ENCODE peak calls at places on chromosomes 7 and 10, in eight cellular contexts. One of them, this sample, is unnamed.

GRCh38 chr10:2222631-2223030 is 485.3 kb upstream of the ADARB2 start:
- DNase-seq in endodermal cell: no peak
- DNase-seq in esophagus squamous epithelium: no peak
- DNase-seq in ascending aorta: no peak
- DNase-seq in mammary epithelial cell: peak; percentile 31
- DNase-seq in astrocyte of the spinal cord: no peak
- DNase-seq in heart left ventricle: no peak
- DNase-seq in Panc1: no peak
- DNase-seq in this sample: peak; percentile 51

GRCh38 chr10:4512557-4513286 is 313.3 kb upstream of the AKR1E2 start:
- DNase-seq in esophagus squamous epithelium: no peak
- DNase-seq in ascending aorta: no peak
- DNase-seq in mammary epithelial cell: peak; percentile 70
- DNase-seq in heart left ventricle: peak; percentile 51
- DNase-seq in endodermal cell: no peak
- DNase-seq in astrocyte of the spinal cord: peak; percentile 73
- DNase-seq in Panc1: no peak
- DNase-seq in this sample: peak; percentile 84

GRCh38 chr10:132364594-132364970 is 32.4 kb upstream of the PWWP2B start:
- DNase-seq in heart left ventricle: no peak
- DNase-seq in astrocyte of the spinal cord: no peak
- DNase-seq in mammary epithelial cell: no peak
- DNase-seq in endodermal cell: no peak
- DNase-seq in Panc1: no peak
- DNase-seq in esophagus squamous epithelium: no peak
- DNase-seq in ascending aorta: no peak
- DNase-seq in this sample: peak; percentile 39

GRCh38 chr7:44194069-44194468 is 4.8 kb upstream of the GCK start:
- DNase-seq in esophagus squamous epithelium: no peak
- DNase-seq in astrocyte of the spinal cord: no peak
- DNase-seq in ascending aorta: no peak
- DNase-seq in mammary epithelial cell: peak; percentile 44
- DNase-seq in endodermal cell: no peak
- DNase-seq in Panc1: no peak
- DNase-seq in heart left ventricle: no peak
- DNase-seq in this sample: peak; percentile 46

GRCh38 chr7:171364-171904 is 20.9 kb upstream of the FAM20C start:
- DNase-seq in astrocyte of the spinal cord: no peak
- DNase-seq in mammary epithelial cell: no peak
- DNase-seq in ascending aorta: no peak
- DNase-seq in heart left ventricle: no peak
- DNase-seq in endodermal cell: no peak
- DNase-seq in Panc1: no peak
- DNase-seq in esophagus squamous epithelium: no peak
- DNase-seq in this sample: no peak

GRCh38 chr10:89341136-89341535 is 13.3 kb downstream of the IFIT3 start:
- DNase-seq in ascending aorta: no peak
- DNase-seq in mammary epithelial cell: no peak
- DNase-seq in endodermal cell: no peak
- DNase-seq in esophagus squamous epithelium: no peak
- DNase-seq in astrocyte of the spinal cord: no peak
- DNase-seq in heart left ventricle: no peak
- DNase-seq in Panc1: no peak
- DNase-seq in this sample: no peak

GRCh38 chr7:91319326-91319725 is 55.1 kb downstream of the FZD1 start:
- DNase-seq in esophagus squamous epithelium: no peak
- DNase-seq in mammary epithelial cell: no peak
- DNase-seq in heart left ventricle: no peak
- DNase-seq in Panc1: no peak
- DNase-seq in ascending aorta: no peak
- DNase-seq in endodermal cell: no peak
- DNase-seq in astrocyte of the spinal cord: no peak
- DNase-seq in this sample: no peak

GRCh38 chr7:44065431-44066110 is at the start of gene PGAM2:
- DNase-seq in esophagus squamous epithelium: no peak
- DNase-seq in astrocyte of the spinal cord: no peak
- DNase-seq in ascending aorta: no peak
- DNase-seq in endodermal cell: peak; percentile 85
- DNase-seq in mammary epithelial cell: no peak
- DNase-seq in heart left ventricle: peak; percentile 87
- DNase-seq in Panc1: no peak
- DNase-seq in this sample: no peak

GRCh38 chr7:29684787-29685650 is 121.3 kb upstream of the WIPF3 start:
- DNase-seq in mammary epithelial cell: peak; percentile 65
- DNase-seq in astrocyte of the spinal cord: peak; percentile 58
- DNase-seq in endodermal cell: peak; percentile 91
- DNase-seq in ascending aorta: peak; percentile 13
- DNase-seq in esophagus squamous epithelium: no peak
- DNase-seq in heart left ventricle: peak; percentile 77
- DNase-seq in Panc1: no peak
- DNase-seq in this sample: peak; percentile 62

GRCh38 chr7:61111-61510 is 131.3 kb upstream of the FAM20C start:
- DNase-seq in Panc1: no peak
- DNase-seq in astrocyte of the spinal cord: no peak
- DNase-seq in ascending aorta: peak; percentile 6
- DNase-seq in endodermal cell: no peak
- DNase-seq in heart left ventricle: peak; percentile 15
- DNase-seq in mammary epithelial cell: no peak
- DNase-seq in esophagus squamous epithelium: no peak
- DNase-seq in this sample: no peak

GRCh38 chr10:119211176-119211575 is 3.8 kb downstream of the GRK5 start:
- DNase-seq in heart left ventricle: no peak
- DNase-seq in mammary epithelial cell: no peak
- DNase-seq in endodermal cell: no peak
- DNase-seq in Panc1: no peak
- DNase-seq in astrocyte of the spinal cord: peak; percentile 73
- DNase-seq in esophagus squamous epithelium: no peak
- DNase-seq in ascending aorta: no peak
- DNase-seq in this sample: no peak

GRCh38 chr7:602341-603141 is 82.9 kb upstream of the PDGFA start:
- DNase-seq in esophagus squamous epithelium: no peak
- DNase-seq in mammary epithelial cell: no peak
- DNase-seq in astrocyte of the spinal cord: no peak
- DNase-seq in Panc1: no peak
- DNase-seq in endodermal cell: peak; percentile 59
- DNase-seq in ascending aorta: no peak
- DNase-seq in heart left ventricle: no peak
- DNase-seq in this sample: no peak

GRCh38 chr7:117790731-117791130 is 82.5 kb downstream of the CTTNBP2 start:
- DNase-seq in Panc1: no peak
- DNase-seq in heart left ventricle: no peak
- DNase-seq in astrocyte of the spinal cord: no peak
- DNase-seq in ascending aorta: no peak
- DNase-seq in endodermal cell: no peak
- DNase-seq in mammary epithelial cell: no peak
- DNase-seq in esophagus squamous epithelium: no peak
- DNase-seq in this sample: peak; percentile 16

GRCh38 chr7:30062587-30062986 is 34.4 kb downstream of the PLEKHA8 start:
- DNase-seq in esophagus squamous epithelium: no peak
- DNase-seq in heart left ventricle: no peak
- DNase-seq in endodermal cell: no peak
- DNase-seq in ascending aorta: no peak
- DNase-seq in astrocyte of the spinal cord: peak; percentile 61
- DNase-seq in mammary epithelial cell: peak; percentile 5
- DNase-seq in Panc1: peak; percentile 17
- DNase-seq in this sample: peak; percentile 24

GRCh38 chr10:13865758-13866491 is 279.2 kb downstream of the PRPF18 start:
- DNase-seq in ascending aorta: no peak
- DNase-seq in astrocyte of the spinal cord: peak; percentile 73
- DNase-seq in heart left ventricle: peak; percentile 46
- DNase-seq in endodermal cell: peak; percentile 84
- DNase-seq in esophagus squamous epithelium: no peak
- DNase-seq in Panc1: peak; percentile 88
- DNase-seq in mammary epithelial cell: peak; percentile 73
- DNase-seq in this sample: peak; percentile 70

GRCh38 chr10:126583507-126584200 is 86.8 kb downstream of the C10orf90 start:
- DNase-seq in mammary epithelial cell: no peak
- DNase-seq in astrocyte of the spinal cord: no peak
- DNase-seq in endodermal cell: no peak
- DNase-seq in heart left ventricle: no peak
- DNase-seq in esophagus squamous epithelium: no peak
- DNase-seq in Panc1: no peak
- DNase-seq in ascending aorta: no peak
- DNase-seq in this sample: no peak

GRCh38 chr7:3649678-3650445 is 348.8 kb downstream of the SDK1 start:
- DNase-seq in ascending aorta: no peak
- DNase-seq in endodermal cell: no peak
- DNase-seq in esophagus squamous epithelium: no peak
- DNase-seq in astrocyte of the spinal cord: peak; percentile 25
- DNase-seq in heart left ventricle: no peak
- DNase-seq in mammary epithelial cell: peak; percentile 2
- DNase-seq in Panc1: no peak
- DNase-seq in this sample: peak; percentile 7

GRCh38 chr7:123966936-123967335 is 41.9 kb downstream of the SPAM1 start:
- DNase-seq in astrocyte of the spinal cord: no peak
- DNase-seq in esophagus squamous epithelium: no peak
- DNase-seq in mammary epithelial cell: no peak
- DNase-seq in Panc1: no peak
- DNase-seq in heart left ventricle: no peak
- DNase-seq in endodermal cell: no peak
- DNase-seq in ascending aorta: no peak
- DNase-seq in this sample: no peak
- TF ChIP-seq CTCF in astrocyte of the spinal cord: no peak
- TF ChIP-seq CTCF in esophagus squamous epithelium: no peak
- TF ChIP-seq CTCF in mammary epithelial cell: peak; percentile 24
- TF ChIP-seq CTCF in Panc1: no peak
- TF ChIP-seq CTCF in heart left ventricle: no peak
- TF ChIP-seq CTCF in endodermal cell: peak; percentile 14
- TF ChIP-seq CTCF in ascending aorta: no peak
- TF ChIP-seq CTCF in this sample: no peak

GRCh38 chr10:71334228-71334791 is 15.3 kb downstream of the SLC29A3 start:
- DNase-seq in endodermal cell: no peak
- DNase-seq in ascending aorta: no peak
- DNase-seq in heart left ventricle: no peak
- DNase-seq in esophagus squamous epithelium: no peak
- DNase-seq in mammary epithelial cell: no peak
- DNase-seq in astrocyte of the spinal cord: no peak
- DNase-seq in Panc1: no peak
- DNase-seq in this sample: no peak

GRCh38 chr10:71330789-71331404 is 11.8 kb downstream of the SLC29A3 start:
- DNase-seq in endodermal cell: no peak
- DNase-seq in heart left ventricle: no peak
- DNase-seq in mammary epithelial cell: no peak
- DNase-seq in Panc1: no peak
- DNase-seq in esophagus squamous epithelium: no peak
- DNase-seq in astrocyte of the spinal cord: no peak
- DNase-seq in ascending aorta: no peak
- DNase-seq in this sample: no peak

GRCh38 chr10:71331736-71332135 is 12.7 kb downstream of the SLC29A3 start:
- DNase-seq in heart left ventricle: no peak
- DNase-seq in Panc1: no peak
- DNase-seq in ascending aorta: no peak
- DNase-seq in astrocyte of the spinal cord: no peak
- DNase-seq in esophagus squamous epithelium: no peak
- DNase-seq in mammary epithelial cell: no peak
- DNase-seq in endodermal cell: no peak
- DNase-seq in this sample: peak; percentile 37

GRCh38 chr10:71335173-71335572 is 16.1 kb downstream of the SLC29A3 start:
- DNase-seq in astrocyte of the spinal cord: no peak
- DNase-seq in mammary epithelial cell: no peak
- DNase-seq in heart left ventricle: no peak
- DNase-seq in Panc1: no peak
- DNase-seq in endodermal cell: no peak
- DNase-seq in esophagus squamous epithelium: no peak
- DNase-seq in ascending aorta: no peak
- DNase-seq in this sample: no peak

GRCh38 chr10:71333154-71333887 is 14.3 kb downstream of the SLC29A3 start:
- DNase-seq in ascending aorta: no peak
- DNase-seq in Panc1: no peak
- DNase-seq in astrocyte of the spinal cord: no peak
- DNase-seq in mammary epithelial cell: peak; percentile 85
- DNase-seq in esophagus squamous epithelium: no peak
- DNase-seq in endodermal cell: no peak
- DNase-seq in heart left ventricle: no peak
- DNase-seq in this sample: peak; percentile 91
- H3K4me3 ChIP-seq in ascending aorta: no peak overlapping the region
- H3K4me3 ChIP-seq in Panc1: no peak overlapping the region
- H3K4me3 ChIP-seq in astrocyte of the spinal cord: no peak overlapping the region
- H3K4me3 ChIP-seq in mammary epithelial cell: no peak overlapping the region
- H3K4me3 ChIP-seq in esophagus squamous epithelium: no peak overlapping the region
- H3K4me3 ChIP-seq in endodermal cell: no peak overlapping the region
- H3K4me3 ChIP-seq in heart left ventricle: no peak overlapping the region
- H3K4me3 ChIP-seq in this sample: no peak overlapping the region

GRCh38 chr10:34495938-34496337 is 319.2 kb downstream of the PARD3 start:
- DNase-seq in Panc1: no peak
- DNase-seq in mammary epithelial cell: no peak
- DNase-seq in endodermal cell: no peak
- DNase-seq in heart left ventricle: no peak
- DNase-seq in astrocyte of the spinal cord: no peak
- DNase-seq in esophagus squamous epithelium: no peak
- DNase-seq in ascending aorta: no peak
- DNase-seq in this sample: no peak
- TF ChIP-seq CTCF in Panc1: no peak
- TF ChIP-seq CTCF in mammary epithelial cell: no peak
- TF ChIP-seq CTCF in endodermal cell: no peak
- TF ChIP-seq CTCF in heart left ventricle: no peak
- TF ChIP-seq CTCF in astrocyte of the spinal cord: no peak
- TF ChIP-seq CTCF in esophagus squamous epithelium: no peak
- TF ChIP-seq CTCF in ascending aorta: no peak
- TF ChIP-seq CTCF in this sample: no peak

DNA sequence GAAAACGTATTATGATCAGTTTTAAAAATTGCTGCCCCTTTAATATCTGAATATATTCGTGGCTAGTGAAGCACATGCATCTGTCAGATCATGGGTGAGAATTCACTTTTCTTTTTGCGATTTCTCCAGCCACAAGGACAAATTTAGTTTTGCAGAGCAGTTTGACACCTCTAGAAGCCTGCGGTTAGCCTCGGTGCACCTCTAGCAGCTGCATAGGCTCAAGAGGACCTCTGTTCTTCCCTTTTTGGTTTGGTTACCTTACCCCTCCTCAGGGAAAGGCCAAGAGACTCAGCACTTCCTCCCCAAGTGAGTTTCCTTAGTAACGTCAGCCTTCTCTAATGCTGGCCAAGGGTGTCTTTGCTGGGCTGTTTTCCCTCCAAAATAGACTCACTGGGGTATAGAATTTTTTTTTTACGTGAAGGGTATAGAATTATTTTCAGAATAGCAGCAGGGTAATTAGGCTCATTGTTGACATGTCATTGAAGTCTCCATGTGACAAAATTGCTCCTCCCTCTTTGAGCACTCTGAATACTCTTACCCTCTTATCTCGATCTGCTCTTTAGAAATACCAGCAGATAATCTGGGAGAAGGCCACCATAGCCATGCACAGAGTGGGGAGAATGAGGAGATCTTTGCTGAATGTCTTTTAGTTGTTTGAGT is 97.9 kb downstream of the AUTS2 start:
- DNase-seq in heart left ventricle: no peak
- DNase-seq in mammary epithelial cell: no peak
- DNase-seq in endodermal cell: no peak
- DNase-seq in esophagus squamous epithelium: no peak
- DNase-seq in Panc1: no peak
- DNase-seq in ascending aorta: no peak
- DNase-seq in astrocyte of the spinal cord: no peak
- DNase-seq in this sample: no peak
- H3K4me3 ChIP-seq in heart left ventricle: no peak overlapping the region
- H3K4me3 ChIP-seq in mammary epithelial cell: no peak overlapping the region
- H3K4me3 ChIP-seq in endodermal cell: no peak overlapping the region
- H3K4me3 ChIP-seq in esophagus squamous epithelium: no peak overlapping the region
- H3K4me3 ChIP-seq in Panc1: no peak overlapping the region
- H3K4me3 ChIP-seq in ascending aorta: no peak overlapping the region
- H3K4me3 ChIP-seq in astrocyte of the spinal cord: no peak overlapping the region
- H3K4me3 ChIP-seq in this sample: no peak overlapping the region